ENCODE peak calls at places on chromosomes 13 and 19, in eight cellular contexts. G is activated CD4-positive, alpha-beta T cell treated with anti-CD3 and anti-CD28 coated beads, Interleukin-2, amount 50 U/mL, for 48 hours; R is stimulated activated CD4-positive, alpha-beta T cell treated with anti-CD3 and anti-CD28 coated beads, Interleukin-1b, Interleukin-23, amount 100 ng/mL, for 1 hour; I is brain microvascular endothelial cell; L is KBM-7; V is fibroblast of the aortic adventitia; X is stomach; E is left cardiac atrium. S is an unnamed sample.

GRCh38 chr19:48466571-48467325 is 2.4 kb upstream of the CYTH2 start:
- DNase-seq in L (no peak), E (no peak), R (no peak), X (no peak), V (peak; percentile 68), G (no peak), I (peak; percentile 56), S (no peak)

GRCh38 chr13:66887088-66887487 is 343.0 kb downstream of the PCDH9 start:
- DNase-seq in E (no peak), R (no peak), L (no peak), X (no peak), V (peak; percentile 52), G (no peak), I (no peak), S (no peak)

GRCh38 chr19:29662604-29663404 is 2.5 kb upstream of the PLEKHF1 start:
- DNase-seq in R (no peak), G (peak; percentile 61), I (peak; percentile 86), L (no peak), E (peak; percentile 84), X (peak; percentile 74), V (peak; percentile 99), S (no peak)

GRCh38 chr19:36604656-36605100 is 435 bp upstream of the ZNF382 start:
- DNase-seq in E (peak; percentile 79), R (peak; percentile 72), G (peak; percentile 90), I (peak; percentile 54), X (peak; percentile 44), V (peak; percentile 2), L (peak; percentile 76), S (no peak)

GRCh38 chr19:40139533-40140287 is 49.0 kb upstream of the ZNF780A start:
- DNase-seq in G (no peak), V (peak; percentile 75), X (no peak), I (peak; percentile 18), L (peak; percentile 60), R (no peak), E (no peak), S (no peak)

GRCh38 chr19:43776285-43776684 is 4.5 kb downstream of the KCNN4 start:
- DNase-seq in L (no peak), E (no peak), V (no peak), R (no peak), G (peak; percentile 84), I (no peak), X (no peak), S (no peak)

GRCh38 chr19:41696402-41697197 is 8.5 kb upstream of the CEACAM7 start:
- DNase-seq in I (no peak), L (peak; percentile 42), R (no peak), G (peak; percentile 21), E (no peak), V (no peak), X (peak; percentile 24), S (no peak)

GRCh38 chr13:110830800-110831371 is 84.0 kb downstream of the ANKRD10 start:
- DNase-seq in V (no peak), R (no peak), I (no peak), E (no peak), X (no peak), G (no peak), L (no peak), S (no peak)

GRCh38 chr13:88176231-88176630 is 505.1 kb downstream of the SLITRK5 start:
- DNase-seq in L (no peak), G (no peak), I (no peak), X (no peak), R (no peak), E (no peak), V (no peak), S (no peak)

GRCh38 chr13:32669030-32669646 is 82.9 kb downstream of the PDS5B start:
- DNase-seq in G (no peak), V (peak; percentile 77), X (no peak), R (no peak), E (no peak), I (peak; percentile 22), L (peak; percentile 62), S (peak; percentile 42)

GRCh38 chr13:86282450-86282849 is 483.2 kb upstream of the SLITRK6 start:
- DNase-seq in L (no peak), R (no peak), X (no peak), G (no peak), E (no peak), I (no peak), V (no peak), S (peak; percentile 44)

GRCh38 chr13:77752512-77753069 is 55.1 kb downstream of the SLAIN1 start:
- DNase-seq in R (no peak), X (no peak), I (no peak), E (no peak), V (no peak), G (no peak), L (no peak), S (no peak)

GRCh38 chr13:46354143-46355087 is 32.6 kb downstream of the RUBCNL start:
- DNase-seq in R (no peak), E (no peak), X (no peak), V (peak; percentile 94), L (peak; percentile 64), G (peak; percentile 50), I (peak; percentile 95), S (peak; percentile 52)

GRCh38 chr13:106573855-106574254 is 5.9 kb upstream of the ARGLU1 start:
- DNase-seq in E (peak; percentile 40), X (peak; percentile 61), L (no peak), V (peak; percentile 74), G (no peak), R (no peak), I (no peak), S (no peak)

GRCh38 chr19:8305798-8306197 is 2.4 kb downstream of the CD320 start:
- DNase-seq in V (no peak), L (no peak), I (no peak), E (peak; percentile 6), X (no peak), R (no peak), G (peak; percentile 1), S (no peak)

GRCh38 chr19:3034194-3034844 is 5.2 kb upstream of the TLE2 start:
- DNase-seq in G (no peak), V (peak; percentile 47), R (no peak), I (no peak), X (no peak), E (no peak), L (no peak), S (no peak)

GRCh38 chr13:97280478-97280877 is 58.3 kb downstream of the MBNL2 start:
- DNase-seq in G (no peak), E (no peak), L (no peak), R (no peak), X (no peak), V (no peak), I (no peak), S (no peak)

GRCh38 chr13:31236211-31236786 is 36.5 kb downstream of the B3GLCT start:
- DNase-seq in I (peak; percentile 42), X (no peak), R (no peak), E (no peak), V (peak; percentile 68), L (peak; percentile 34), G (no peak), S (peak; percentile 7)

GRCh38 chr19:18287836-18288772 is 6.7 kb upstream of the JUND start:
- DNase-seq in G (no peak), V (no peak), E (no peak), L (no peak), I (no peak), X (no peak), R (no peak), S (no peak)

GRCh38 chr13:113539176-113539575 is 45.4 kb upstream of the TFDP1 start:
- DNase-seq in R (no peak), G (no peak), E (no peak), X (no peak), L (no peak), V (no peak), I (no peak), S (no peak)

GRCh38 chr13:23799945-23800344 is 89.3 kb downstream of the MIPEP start:
- DNase-seq in V (no peak), G (no peak), R (no peak), L (no peak), I (peak; percentile 21), E (no peak), X (no peak), S (no peak)

GRCh38 chr13:31468114-31468902 is 268.5 kb downstream of the B3GLCT start:
- DNase-seq in I (no peak), X (no peak), V (no peak), E (no peak), R (no peak), L (no peak), G (no peak), S (no peak)

S was measured in glomerular endothelial cell.